ENCODE peak calls at places on chromosomes 4 and X, in four cellular contexts. H is stimulated activated CD4-positive, alpha-beta T cell treated with anti-CD3 and anti-CD28 coated beads, Interleukin-15, amount 100 ng/mL, for 1 hour; X is HL-60; M is NCI-H1092 treated with DMSO at 0.1 percent for 48 hours. G is an unnamed sample.

GRCh38 chrX:63428348-63428747 is 77.2 kb upstream of the SPIN4 start:
- DNase-seq in H (no peak), X (no peak), M (no peak), G (no peak)

GRCh38 chrX:38304010-38304409 is 23.3 kb downstream of the RPGR start:
- DNase-seq in H (no peak), X (peak), M (peak), G (no peak)

GRCh38 chr4:40749717-40750460 is at the start of gene NSUN7:
- DNase-seq in H (peak), X (no peak), M (peak), G (peak)

GRCh38 chr4:125070869-125071268 is 243.9 kb upstream of the FAT4 start:
- DNase-seq in H (no peak), X (no peak), M (peak), G (no peak)

GRCh38 chr4:118175506-118175905 is 141.2 kb downstream of the NDST3 start:
- DNase-seq in H (no peak), X (peak), M (no peak), G (no peak)

GRCh38 chr4:109243871-109244270 is 58.6 kb downstream of the COL25A1 start:
- DNase-seq in H (no peak), X (no peak), M (no peak), G (no peak)

GRCh38 chrX:44223150-44223549 is 120.3 kb downstream of the EFHC2 start:
- DNase-seq in H (no peak), X (no peak), M (no peak), G (peak)

GRCh38 chrX:78321809-78322208 is 5.6 kb downstream of the CYSLTR1 start:
- DNase-seq in H (no peak), X (peak), M (no peak), G (peak)

GRCh38 chr4:160316036-160316435 is 1213.2 kb downstream of the RAPGEF2 start:
- DNase-seq in H (no peak), X (no peak), M (peak), G (no peak)

GRCh38 chrX:129843209-129843458 is 552 bp downstream of the ZDHHC9 start:
- DNase-seq in H (no peak), X (no peak), M (no peak), G (no peak)

GRCh38 chr4:84814100-84814750 is 152.3 kb downstream of the WDFY3 start:
- DNase-seq in H (no peak), X (no peak), M (no peak), G (peak)

GRCh38 chr4:108426493-108426892 is 193.9 kb upstream of the RPL34 start:
- DNase-seq in H (no peak), X (no peak), M (no peak), G (no peak)

GRCh38 chr4:68074397-68074796 is 55.3 kb downstream of the TMPRSS11F start:
- DNase-seq in H (no peak), X (no peak), M (no peak), G (no peak)

GRCh38 chr4:79022529-79022928 is 83.3 kb upstream of the PAQR3 start:
- DNase-seq in H (no peak), X (no peak), M (no peak), G (no peak)

GRCh38 chr4:12879500-12879899 is 604.6 kb downstream of the RAB28 start:
- DNase-seq in H (no peak), X (no peak), M (no peak), G (no peak)

GRCh38 chr4:85491527-85491926 is 16.6 kb downstream of the ARHGAP24 start:
- DNase-seq in H (no peak), X (no peak), M (peak), G (no peak)

GRCh38 chrX:43557792-43558191 is 98.3 kb upstream of the MAOA start:
- DNase-seq in H (peak), X (peak), M (peak), G (no peak)

GRCh38 chr4:31365006-31365690 is 645.0 kb downstream of the PCDH7 start:
- DNase-seq in H (no peak), X (no peak), M (peak), G (no peak)

GRCh38 chr4:98627477-98627876 is 30.9 kb downstream of the TSPAN5 start:
- DNase-seq in H (no peak), X (no peak), M (no peak), G (no peak)

GRCh38 chr4:72629540-72629939 is 60.5 kb upstream of the ADAMTS3 start:
- DNase-seq in H (no peak), X (no peak), M (no peak), G (no peak)

GRCh38 chrX:36266155-36266554 is 346.6 kb downstream of the CFAP47 start:
- DNase-seq in H (no peak), X (no peak), M (no peak), G (no peak)

GRCh38 chr4:55608591-55608990 is 16.5 kb upstream of the PDCL2 start:
- DNase-seq in H (no peak), X (no peak), M (no peak), G (no peak)

GRCh38 chrX:64975491-64975890 is 759 bp downstream of the ZC4H2 start:
- DNase-seq in H (no peak), X (peak), M (no peak), G (no peak)

GRCh38 chrX:46628406-46629371 is 55.1 kb downstream of the CHST7 start:
- DNase-seq in H (no peak), X (peak), M (no peak), G (peak)

GRCh38 chr4:96347582-96347981 is 507.7 kb downstream of the PDHA2 start:
- DNase-seq in H (no peak), X (no peak), M (no peak), G (no peak)

GRCh38 chr4:108370291-108370690 is 201.6 kb upstream of the LEF1 start:
- DNase-seq in H (peak), X (no peak), M (no peak), G (no peak)

GRCh38 chr4:88054909-88055308 is 47.5 kb downstream of the PKD2 start:
- DNase-seq in H (no peak), X (peak), M (peak), G (no peak)

GRCh38 chr4:138645289-138645688 is 370.3 kb upstream of the NOCT start:
- DNase-seq in H (no peak), X (no peak), M (no peak), G (no peak)

GRCh38 chr4:153509724-153510123 is 43.6 kb downstream of the TMEM131L start:
- DNase-seq in H (no peak), X (no peak), M (no peak), G (no peak)

GRCh38 chr4:100117749-100118148 is 72.5 kb downstream of the DDIT4L start:
- DNase-seq in H (no peak), X (no peak), M (no peak), G (no peak)

GRCh38 chr4:188707036-188707435 is 567.8 kb downstream of the TRIML1 start:
- DNase-seq in H (no peak), X (no peak), M (no peak), G (no peak)

GRCh38 chr4:123600921-123601904 is 204.6 kb downstream of the SPRY1 start:
- DNase-seq in H (no peak), X (no peak), M (no peak), G (no peak)

GRCh38 chr4:142917678-142918077 is 71.6 kb upstream of the INPP4B start:
- DNase-seq in H (no peak), X (no peak), M (no peak), G (no peak)

GRCh38 chr4:6516762-6517161 is 44.3 kb upstream of the PPP2R2C start:
- DNase-seq in H (no peak), X (no peak), M (no peak), G (no peak)

GRCh38 chrX:72201836-72202536 is 20.4 kb downstream of the PIN4 start:
- DNase-seq in H (no peak), X (no peak), M (no peak), G (no peak)

GRCh38 chr4:76208005-76208765 is 5.4 kb downstream of the SCARB2 start:
- DNase-seq in H (no peak), X (no peak), M (peak), G (peak)

GRCh38 chrX:109472939-109473713 is 8.8 kb downstream of the GUCY2F start:
- DNase-seq in H (no peak), X (peak), M (no peak), G (no peak)

GRCh38 chr4:71232846-71233245 is 106.0 kb upstream of the SLC4A4 start:
- DNase-seq in H (no peak), X (no peak), M (no peak), G (no peak)

GRCh38 chrX:8743126-8743732 is 11.3 kb upstream of the ANOS1 start:
- DNase-seq in H (peak), X (peak), M (no peak), G (peak)

GRCh38 chr4:74608151-74608949 is 163.4 kb downstream of the AREG start:
- DNase-seq in H (no peak), X (no peak), M (no peak), G (no peak)